ENCODE peak calls at places on chromosomes 2 and 18, in nine cellular contexts. S is mammary epithelial cell, Y is OCI-LY7, H is brain microvascular endothelial cell, R is mesendoderm, X is prostate gland, W is H9, K is endodermal cell, O is sigmoid colon. U is an unnamed sample.

GRCh38 chr2:176561706-176562105 is 292.5 kb downstream of the MTX2 start:
- DNase-seq in O (no peak), S (no peak), W (no peak), K (no peak), H (no peak), Y (no peak), X (no peak), R (peak; percentile 71), U (no peak)

GRCh38 chr2:204947448-204947847 is 402.2 kb downstream of the PARD3B start:
- DNase-seq in W (no peak), X (no peak), H (no peak), Y (no peak), R (no peak), S (no peak), K (no peak), O (no peak), U (no peak)

GRCh38 chr18:62678847-62679535 is 36.4 kb upstream of the PHLPP1 start:
- DNase-seq in Y (no peak), S (no peak), W (peak; percentile 33), H (no peak), R (no peak), K (peak; percentile 63), X (no peak), O (no peak), U (no peak)

GRCh38 chr2:9993490-9994165 is 42.1 kb downstream of the GRHL1 start:
- DNase-seq in X (no peak), O (peak; percentile 65), H (no peak), W (no peak), R (no peak), Y (no peak), K (no peak), S (no peak), U (no peak)

GRCh38 chr2:203498161-203498560 is 36.9 kb downstream of the RAPH1 start:
- DNase-seq in S (peak; percentile 77), W (no peak), R (no peak), H (peak; percentile 34), O (no peak), Y (no peak), X (no peak), K (no peak), U (peak; percentile 43)

GRCh38 chr18:34339155-34339554 is 114.4 kb upstream of the NOL4 start:
- DNase-seq in K (no peak), X (no peak), O (no peak), Y (no peak), W (no peak), S (no peak), H (no peak), R (no peak), U (no peak)

GRCh38 chr2:197198890-197199289 is 111.7 kb downstream of the ANKRD44 start:
- DNase-seq in Y (peak; percentile 97), K (no peak), O (no peak), H (no peak), W (no peak), S (peak; percentile 54), X (peak; percentile 13), R (no peak), U (no peak)

GRCh38 chr2:42961385-42961800 is 169.0 kb upstream of the HAAO start:
- DNase-seq in R (no peak), K (peak; percentile 57), W (no peak), X (no peak), Y (peak; percentile 64), S (no peak), O (peak; percentile 94), H (no peak), U (no peak)

GRCh38 chr2:242098445-242099128 is 229.1 kb downstream of the RTP5 start:
- DNase-seq in O (no peak), W (no peak), K (no peak), X (no peak), Y (peak; percentile 40), S (peak; percentile 19), R (no peak), H (no peak), U (no peak)

GRCh38 chr18:48798334-48799197 is 152.2 kb downstream of the SMAD7 start:
- DNase-seq in H (no peak), Y (no peak), K (peak; percentile 20), O (peak; percentile 20), W (peak; percentile 18), X (no peak), S (no peak), R (no peak), U (no peak)

DNA sequence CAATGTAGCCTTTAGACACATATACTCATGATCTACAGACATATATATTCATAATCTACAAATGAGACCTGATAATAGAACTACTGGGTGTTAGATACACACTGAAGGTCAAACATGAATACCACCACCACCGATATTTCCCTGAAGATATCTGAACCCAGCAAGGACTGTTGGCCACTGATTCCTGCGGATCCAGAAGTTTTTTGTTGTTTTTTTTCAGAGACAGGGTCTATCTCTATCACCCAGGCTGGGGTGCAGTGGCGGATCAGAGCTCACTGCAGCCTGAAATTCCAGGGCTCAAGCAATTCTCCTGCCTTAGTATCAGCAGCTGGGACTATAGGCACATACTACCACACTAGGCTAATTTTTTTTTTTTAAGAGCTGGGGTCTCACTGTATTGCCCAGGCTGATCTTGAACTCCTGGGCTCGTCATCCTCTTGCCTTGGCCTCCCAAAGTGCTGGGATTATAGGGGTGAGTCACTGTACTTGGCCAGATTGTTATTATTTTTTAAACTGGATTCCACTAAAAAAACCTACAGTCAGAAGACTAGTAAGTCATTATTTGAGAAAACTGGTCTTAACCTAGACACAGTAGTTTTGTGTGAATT is 1.8 kb downstream of the METTL5 start:
- DNase-seq in O (no peak), X (no peak), Y (no peak), S (no peak), W (no peak), K (no peak), R (no peak), H (no peak), U (no peak)
- H3K27ac ChIP-seq in O (no peak overlapping the region), X (no peak overlapping the region), Y (no peak overlapping the region), S (peak overlapping the region; percentile 76), W (no peak overlapping the region), K (no peak overlapping the region), R (no peak overlapping the region), H (no peak overlapping the region), U (peak overlapping the region; percentile 86)

DNA sequence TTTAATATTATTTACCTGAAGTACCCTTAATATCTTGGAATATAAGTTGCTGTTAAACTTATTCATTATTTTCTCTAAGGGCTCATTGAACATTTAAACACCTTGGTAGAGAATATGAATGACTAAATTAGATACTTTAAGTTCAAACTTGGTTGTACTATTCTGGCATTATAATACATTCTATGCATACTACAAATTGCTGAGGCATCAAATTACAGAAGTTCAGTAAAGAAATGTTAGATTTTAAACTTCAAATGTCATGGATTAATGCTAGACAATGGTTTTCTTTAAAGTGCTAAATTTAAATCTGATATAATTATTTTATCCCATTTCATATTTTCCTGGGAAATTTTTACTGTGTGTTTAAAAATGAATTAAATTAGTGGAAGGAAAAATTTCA is 63.1 kb downstream of the CDCA7 start:
- DNase-seq in Y (no peak), X (no peak), H (no peak), W (no peak), O (no peak), S (no peak), R (no peak), K (no peak), U (no peak)
- H3K27ac ChIP-seq in Y (no peak overlapping the region), X (no peak overlapping the region), H (no peak overlapping the region), W (no peak overlapping the region), O (no peak overlapping the region), S (no peak overlapping the region), R (no peak overlapping the region), K (no peak overlapping the region), U (no peak overlapping the region)

DNA sequence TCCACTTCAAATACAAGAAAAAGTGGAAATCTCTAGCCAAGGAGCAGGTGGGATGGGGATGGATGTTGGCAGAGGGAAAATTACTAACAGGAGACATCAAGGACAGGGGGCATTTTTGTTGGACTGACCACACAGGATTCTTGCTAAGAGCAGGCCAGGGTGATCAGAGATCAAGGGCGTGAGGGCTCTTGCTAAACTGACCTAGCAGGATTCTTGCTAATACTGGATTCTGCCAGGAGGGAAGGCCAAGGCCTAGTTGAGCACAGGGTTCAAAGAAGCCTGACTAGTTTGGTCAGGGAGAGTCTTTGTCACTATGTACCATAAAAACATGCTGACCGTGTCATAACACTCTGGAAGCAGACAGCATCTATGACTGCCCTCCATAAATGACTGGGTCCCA is 442.7 kb downstream of the PID1 start:
- DNase-seq in W (no peak), K (no peak), R (no peak), S (no peak), Y (no peak), O (no peak), X (no peak), H (no peak), U (no peak)
- H3K27ac ChIP-seq in W (no peak overlapping the region), K (no peak overlapping the region), R (no peak overlapping the region), S (no peak overlapping the region), Y (no peak overlapping the region), O (no peak overlapping the region), X (no peak overlapping the region), H (no peak overlapping the region), U (no peak overlapping the region)

GRCh38 chr18:75456277-75456676 is 28.8 kb upstream of the SMIM21 start:
- DNase-seq in H (no peak), O (no peak), X (no peak), Y (no peak), K (no peak), R (peak; percentile 18), S (no peak), W (no peak), U (no peak)
- H3K27ac ChIP-seq in H (no peak overlapping the region), O (no peak overlapping the region), X (peak overlapping the region; percentile 18), Y (no peak overlapping the region), K (peak overlapping the region; percentile 57), R (no peak overlapping the region), S (no peak overlapping the region), W (no peak overlapping the region), U (no peak overlapping the region)

GRCh38 chr2:54586062-54586982 is 130.2 kb downstream of the SPTBN1 start:
- DNase-seq in O (no peak), S (no peak), X (no peak), H (no peak), K (no peak), R (no peak), Y (no peak), W (no peak), U (no peak)
- H3K27ac ChIP-seq in O (no peak overlapping the region), S (no peak overlapping the region), X (no peak overlapping the region), H (peak overlapping the region; percentile 37), K (no peak overlapping the region), R (no peak overlapping the region), Y (no peak overlapping the region), W (no peak overlapping the region), U (peak overlapping the region; percentile 17)

GRCh38 chr2:70094171-70094977 is 7.1 kb downstream of the PCBP1 start:
- DNase-seq in Y (peak; percentile 49), R (no peak), O (peak; percentile 44), W (no peak), K (no peak), X (no peak), S (no peak), H (peak; percentile 24), U (no peak)
- H3K27ac ChIP-seq in Y (peak overlapping the region; percentile 86), R (no peak overlapping the region), O (peak overlapping the region; percentile 86), W (no peak overlapping the region), K (no peak overlapping the region), X (peak overlapping the region; percentile 75), S (peak overlapping the region; percentile 49), H (no peak overlapping the region), U (peak overlapping the region; percentile 84)